ENCODE peak calls at places on chromosome 18, in six cellular contexts. Z is NCI-H1105 treated with DMSO at 0.1 percent for 48 hours; L is GM23338; E is MV-4-11; J is stimulated activated CD8-positive, alpha-beta memory T cell treated with anti-CD3 and anti-CD28 coated beads, Interleukin-2, amount 100 ng/mL, for 48 hours; Q is activated T-cell treated with anti-CD3 and anti-CD28 coated beads, Interleukin-2, amount 50 U/mL, for 72 hours. K is an unnamed sample.

GRCh38 chr18:78711971-78712370 is 267.6 kb upstream of the SALL3 start:
- DNase-seq in E (no peak), Q (no peak), L (no peak), Z (no peak), J (no peak), K (no peak)

GRCh38 chr18:59607471-59607870 is 89.8 kb downstream of the CCBE1 start:
- DNase-seq in L (no peak), E (no peak), Q (no peak), Z (no peak), J (no peak), K (no peak)

GRCh38 chr18:51647346-51647745 is 449.9 kb upstream of the MEX3C start:
- DNase-seq in E (no peak), Z (no peak), J (no peak), Q (no peak), L (no peak), K (no peak)

GRCh38 chr18:78875268-78875997 is 104.2 kb upstream of the SALL3 start:
- DNase-seq in Z (no peak), Q (peak), J (peak), E (peak), L (peak), K (peak)

GRCh38 chr18:3816601-3817363 is 366.8 kb downstream of the TGIF1 start:
- DNase-seq in E (peak), Q (no peak), J (no peak), Z (no peak), L (no peak), K (peak)

GRCh38 chr18:6406910-6407470 is 7.7 kb downstream of the L3MBTL4 start:
- DNase-seq in Q (no peak), Z (no peak), E (no peak), L (no peak), J (no peak), K (no peak)

GRCh38 chr18:2590303-2590702 is 18.9 kb downstream of the NDC80 start:
- DNase-seq in Q (no peak), E (no peak), L (no peak), Z (no peak), J (no peak), K (no peak)

GRCh38 chr18:11750581-11751304 is 61.7 kb downstream of the GNAL start:
- DNase-seq in Z (no peak), E (no peak), J (no peak), L (no peak), Q (no peak), K (no peak)

GRCh38 chr18:47996091-47996541 is 65.7 kb upstream of the SMAD2 start:
- DNase-seq in E (no peak), J (no peak), Q (no peak), Z (no peak), L (no peak), K (no peak)

GRCh38 chr18:7876354-7876753 is 309.2 kb downstream of the PTPRM start:
- DNase-seq in L (no peak), E (no peak), J (no peak), Z (no peak), Q (no peak), K (no peak)

GRCh38 chr18:70329076-70329475 is 40.2 kb downstream of the SOCS6 start:
- DNase-seq in E (peak), Q (no peak), J (no peak), Z (no peak), L (no peak), K (no peak)

K was measured in PC-3.